ENCODE peak calls at places on chromosomes 11 and 22, in seven cellular contexts. D is PC-3, M is astrocyte of the spinal cord, U is left lung, S is GM23338, O is OCI-LY7, P is heart right ventricle. I is an unnamed sample.

GRCh38 chr11:2482745-2483144 is 37.9 kb downstream of the KCNQ1 start:
- DNase-seq in D (no peak), M (no peak), U (no peak), S (no peak), O (no peak), P (no peak), I (no peak)

GRCh38 chr22:38832005-38832978 is 11.5 kb downstream of the NPTXR start:
- DNase-seq in D (no peak), M (no peak), U (peak; percentile 49), S (no peak), O (no peak), P (no peak), I (no peak)

GRCh38 chr11:92324890-92325289 is 100.3 kb downstream of the FAT3 start:
- DNase-seq in D (no peak), M (no peak), U (no peak), S (no peak), O (no peak), P (no peak), I (no peak)

GRCh38 chr11:46693597-46694012 is 6.8 kb downstream of the ARHGAP1 start:
- DNase-seq in D (no peak), M (peak; percentile 40), U (no peak), S (no peak), O (no peak), P (no peak), I (peak; percentile 67)

GRCh38 chr11:10590516-10590915 is 22.1 kb upstream of the LYVE1 start:
- DNase-seq in D (no peak), M (no peak), U (no peak), S (no peak), O (no peak), P (no peak), I (no peak)

GRCh38 chr11:61969391-61969758 is 1.9 kb upstream of the FTH1 start:
- DNase-seq in D (no peak), M (no peak), U (no peak), S (no peak), O (no peak), P (no peak), I (no peak)

GRCh38 chr11:75100314-75100713 is 3.6 kb upstream of the OR2AT4 start:
- DNase-seq in D (peak; percentile 35), M (peak; percentile 2), U (no peak), S (no peak), O (peak; percentile 6), P (no peak), I (peak; percentile 21)

GRCh38 chr11:95419915-95420314 is 188.9 kb upstream of the SESN3 start:
- DNase-seq in D (peak; percentile 33), M (peak; percentile 53), U (no peak), S (no peak), O (no peak), P (no peak), I (peak; percentile 44)

GRCh38 chr22:47105085-47105484 is 342.6 kb downstream of the TBC1D22A start:
- DNase-seq in D (no peak), M (no peak), U (no peak), S (no peak), O (no peak), P (no peak), I (no peak)

GRCh38 chr11:75954039-75954438 is 139.0 kb downstream of the UVRAG start:
- DNase-seq in D (peak; percentile 66), M (no peak), U (no peak), S (no peak), O (no peak), P (no peak), I (no peak)

GRCh38 chr11:36377759-36378553 is 81.9 kb downstream of the PRR5L start:
- DNase-seq in D (no peak), M (no peak), U (no peak), S (no peak), O (no peak), P (no peak), I (no peak)
- H3K4me3 ChIP-seq in D (no peak overlapping the region), M (peak overlapping the region; percentile 87), U (peak overlapping the region; percentile 64), S (peak overlapping the region; percentile 59), O (no peak overlapping the region), P (peak overlapping the region; percentile 83), I (peak overlapping the region; percentile 83)

GRCh38 chr11:610146-610801 is 5.5 kb downstream of the IRF7 start:
- DNase-seq in D (no peak), M (no peak), U (no peak), S (no peak), O (no peak), P (no peak), I (no peak)

GRCh38 chr11:612201-612960 is 3.4 kb downstream of the IRF7 start:
- DNase-seq in D (peak; percentile 53), M (no peak), U (peak; percentile 77), S (peak; percentile 63), O (peak; percentile 24), P (no peak), I (no peak)

GRCh38 chr11:612961-613300 is 2.8 kb downstream of the IRF7 start:
- DNase-seq in D (no peak), M (no peak), U (no peak), S (no peak), O (no peak), P (no peak), I (no peak)

GRCh38 chr11:609355-609811 is 6.4 kb downstream of the IRF7 start:
- DNase-seq in D (no peak), M (no peak), U (peak; percentile 69), S (no peak), O (no peak), P (no peak), I (no peak)

DNA sequence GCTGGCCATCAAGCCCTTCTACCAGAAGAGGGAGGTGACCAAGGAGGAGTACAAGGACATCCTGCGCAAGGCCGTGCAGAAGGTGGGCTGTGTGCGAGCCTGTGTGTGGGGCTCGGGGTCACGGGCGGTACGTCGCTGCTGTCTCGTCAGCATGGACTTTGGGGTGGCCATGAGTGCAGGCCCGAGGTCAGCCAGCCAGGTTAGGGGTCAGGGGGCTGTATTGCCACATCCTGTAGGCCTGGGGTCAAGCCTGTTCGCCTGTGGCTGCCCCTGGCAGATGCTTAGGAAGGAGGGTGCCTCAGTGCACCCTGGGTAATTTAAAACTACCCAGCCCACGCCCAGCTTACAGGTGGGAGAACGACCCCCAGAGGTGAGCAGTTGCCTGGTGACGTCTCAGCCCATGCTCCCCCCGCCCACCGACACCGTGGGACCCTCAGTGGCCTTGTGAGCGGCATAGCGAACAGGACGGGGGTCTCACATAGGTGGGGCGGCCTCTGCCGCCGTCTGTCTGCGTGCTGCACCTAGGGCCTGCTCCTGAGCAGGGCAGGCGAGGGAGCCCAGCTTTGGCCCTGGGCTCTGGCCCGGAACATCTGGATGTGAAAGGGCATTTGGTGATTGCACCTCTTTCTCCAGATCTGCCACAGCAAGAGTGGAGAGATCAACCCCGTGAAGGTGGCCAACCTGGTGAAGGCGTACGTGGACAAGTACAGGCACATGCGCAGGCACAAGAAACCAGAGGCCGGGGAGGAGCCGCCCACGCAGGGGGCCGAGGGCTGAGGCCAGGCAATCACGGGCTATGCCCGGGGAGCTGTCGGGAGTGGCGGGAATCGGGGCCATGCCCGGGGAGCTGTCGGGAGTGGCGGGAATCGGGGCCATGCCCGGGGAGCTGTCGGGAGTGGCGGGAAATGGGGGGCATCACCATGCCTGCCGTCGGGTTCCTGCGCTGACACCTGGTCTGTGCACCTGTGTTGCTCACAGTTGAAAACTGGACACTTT is 4.5 kb downstream of the IRF7 start:
- DNase-seq in D (no peak), M (no peak), U (peak; percentile 72), S (no peak), O (no peak), P (no peak), I (no peak)
- TF ChIP-seq CTCF in D (no peak), M (no peak), U (no peak), S (no peak), O (no peak), P (no peak), I (no peak)

GRCh38 chr11:67450796-67451657 is 1.5 kb downstream of the GPR152 start:
- DNase-seq in D (no peak), M (no peak), U (peak; percentile 72), S (no peak), O (no peak), P (no peak), I (no peak)

GRCh38 chr11:67455054-67455453 is at the start of gene CABP4:
- DNase-seq in D (no peak), M (no peak), U (no peak), S (no peak), O (no peak), P (no peak), I (no peak)

GRCh38 chr11:67451658-67451976 is 912 bp downstream of the GPR152 start:
- DNase-seq in D (no peak), M (no peak), U (peak; percentile 71), S (no peak), O (no peak), P (no peak), I (no peak)

GRCh38 chr11:67453816-67454732 is 1.1 kb upstream of the CABP4 start:
- DNase-seq in D (no peak), M (no peak), U (no peak), S (no peak), O (no peak), P (no peak), I (no peak)

DNA sequence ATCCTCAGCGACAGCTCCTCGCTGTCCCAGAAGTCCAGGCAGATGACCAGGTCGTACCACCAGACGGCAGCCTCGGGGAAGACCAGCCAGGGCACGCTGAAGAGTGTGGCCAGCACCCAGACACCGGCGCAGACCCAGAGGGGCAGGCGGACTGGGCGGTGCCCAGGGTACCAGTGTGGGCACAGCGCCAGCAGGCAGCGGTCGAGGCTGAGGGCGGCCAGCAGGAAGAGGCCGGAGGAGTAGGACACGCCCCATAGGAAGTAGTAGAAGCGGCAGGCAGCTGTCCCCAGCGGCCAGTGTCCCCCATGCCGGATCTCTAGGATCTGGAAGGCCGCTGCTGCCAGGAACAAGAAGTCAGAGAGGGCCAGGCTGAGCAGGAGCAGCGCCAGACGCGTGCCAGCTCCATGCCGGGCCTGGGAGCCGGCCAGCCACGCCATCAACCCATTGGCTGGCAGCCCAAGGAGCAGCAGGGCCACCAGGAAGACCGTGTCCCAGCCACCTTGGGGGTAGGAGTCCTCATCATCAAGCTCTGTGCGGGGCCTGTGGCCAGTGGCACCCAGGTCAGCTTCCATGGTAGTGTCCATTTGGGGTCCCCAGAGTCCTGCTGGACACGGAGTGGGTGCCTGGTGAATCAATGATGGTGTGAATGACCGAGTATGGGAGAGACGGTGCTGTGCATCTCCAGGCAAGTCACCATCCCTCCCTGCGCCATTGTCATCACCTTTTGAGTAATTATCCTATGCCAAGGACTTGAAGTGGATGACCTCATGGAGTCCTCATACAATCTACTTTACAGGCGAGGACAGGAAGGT is at the start of gene GPR152:
- DNase-seq in D (no peak), M (no peak), U (peak; percentile 57), S (no peak), O (no peak), P (no peak), I (no peak)
- H3K4me3 ChIP-seq in D (no peak within 1 kb of the TSS), M (no peak within 1 kb of the TSS), U (peak within 1 kb of the TSS; percentile 27), S (no peak within 1 kb of the TSS), O (no peak within 1 kb of the TSS), P (peak within 1 kb of the TSS; percentile 40), I (no peak within 1 kb of the TSS)

DNA sequence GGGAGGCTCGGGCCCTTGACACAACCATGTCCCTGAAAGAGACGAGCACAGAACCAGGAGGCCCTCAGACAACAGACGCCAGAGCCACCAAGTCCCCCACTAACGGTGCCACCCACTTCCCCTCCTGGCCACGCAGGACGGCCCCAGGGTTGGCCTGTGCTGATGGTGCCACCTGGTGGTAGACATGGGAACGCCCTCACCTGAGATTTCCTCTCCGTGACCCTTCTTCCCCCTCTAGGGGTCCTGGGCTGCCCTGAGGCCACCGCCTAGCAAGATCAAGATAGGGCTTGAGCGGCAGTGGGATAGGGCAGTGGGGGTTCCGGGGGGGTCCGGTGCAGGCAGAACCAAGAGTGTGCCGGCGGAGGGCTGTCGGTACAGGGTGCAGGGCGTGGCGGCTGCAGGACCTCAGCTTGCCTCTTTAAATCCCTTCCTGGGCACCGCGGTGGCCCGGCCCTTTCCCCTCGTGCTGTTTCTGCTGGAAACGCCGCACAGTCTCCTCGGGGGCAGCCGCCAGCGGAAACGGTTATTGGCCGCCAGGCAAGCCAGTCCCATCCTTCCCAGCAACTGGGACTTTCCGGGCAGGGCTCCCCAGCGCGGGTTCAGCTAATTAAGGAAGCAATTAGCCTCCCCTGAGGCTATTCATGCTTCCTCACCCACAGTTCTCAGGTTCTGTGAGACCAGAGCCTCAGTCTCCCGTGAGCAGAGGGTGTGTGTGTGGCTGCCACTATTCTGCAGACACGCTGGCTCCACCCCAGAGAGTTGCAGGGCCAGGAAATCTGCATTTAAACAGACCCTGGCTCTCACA is 5.5 kb upstream of the NFAM1 start:
- DNase-seq in D (peak; percentile 69), M (peak; percentile 13), U (peak; percentile 94), S (peak; percentile 87), O (peak; percentile 86), P (peak; percentile 79), I (no peak)
- TF ChIP-seq CTCF in D (peak; percentile 92), M (peak; percentile 95), U (peak; percentile 98), S (peak; percentile 98), O (peak; percentile 97), P (peak; percentile 95), I (peak; percentile 94)

I was measured in AG04449.